ENCODE peak calls at places on chromosomes 2 and 18, in six cellular contexts. O is BE2C, P is kidney epithelial cell, N is IMR-90, B is lung, K is iPS DF 6.9. L is an unnamed sample. For H3K27me3, the result is how much of the 10 kb centered on the place peaks cover.

GRCh38 chr2:73836141-73836943 is 7.6 kb downstream of the STAMBP start:
- DNase-seq in O (peak), P (no peak), N (no peak), B (no peak), K (no peak), L (no peak)

GRCh38 chr2:238567067-238567855 is 140.5 kb downstream of the ASB1 start:
- DNase-seq in O (no peak), P (no peak), N (no peak), B (no peak), K (no peak), L (no peak)

GRCh38 chr2:71710367-71710766 is 257.0 kb downstream of the DYSF start:
- DNase-seq in O (no peak), P (no peak), N (no peak), B (no peak), K (no peak), L (no peak)

GRCh38 chr2:66581461-66582363 is 146.8 kb downstream of the MEIS1 start:
- DNase-seq in O (no peak), P (no peak), N (peak), B (peak), K (no peak), L (no peak)

GRCh38 chr2:239156516-239157265 is 244.1 kb downstream of the HDAC4 start:
- DNase-seq in O (no peak), P (no peak), N (no peak), B (no peak), K (no peak), L (no peak)

GRCh38 chr2:231917280-231918088 is 8.7 kb downstream of the NPPC start:
- DNase-seq in O (peak), P (no peak), N (no peak), B (no peak), K (no peak), L (no peak)

GRCh38 chr2:95072424-95072823 is 46.9 kb downstream of the MAL start:
- DNase-seq in O (no peak), P (no peak), N (no peak), B (no peak), K (no peak), L (no peak)

GRCh38 chr2:167183916-167184315 is 295.6 kb downstream of the XIRP2 start:
- DNase-seq in O (no peak), P (no peak), N (no peak), B (no peak), K (no peak), L (no peak)

GRCh38 chr18:22185723-22186386 is 16.5 kb downstream of the GATA6 start:
- DNase-seq in O (no peak), P (no peak), N (no peak), B (peak), K (no peak), L (no peak)

GRCh38 chr2:184597571-184597980 is 753 bp upstream of the ZNF804A start:
- DNase-seq in O (peak), P (no peak), N (peak), B (peak), K (no peak), L (no peak)

GRCh38 chr2:43511199-43511598 is 84.6 kb downstream of the THADA start:
- DNase-seq in O (no peak), P (no peak), N (no peak), B (no peak), K (no peak), L (no peak)

GRCh38 chr2:38109732-38110181 is 33.8 kb upstream of the CYP1B1 start:
- DNase-seq in O (no peak), P (peak), N (no peak), B (no peak), K (no peak), L (no peak)

GRCh38 chr2:63049291-63050185 is 1.1 kb upstream of the OTX1 start:
- DNase-seq in O (no peak), P (no peak), N (peak), B (no peak), K (no peak), L (no peak)

GRCh38 chr2:43576983-43577892 is 18.6 kb downstream of the THADA start:
- DNase-seq in O (peak), P (peak), N (peak), B (no peak), K (no peak), L (no peak)

GRCh38 chr2:64288321-64288931 is 144.2 kb upstream of the PELI1 start:
- DNase-seq in O (no peak), P (no peak), N (peak), B (no peak), K (no peak), L (no peak)

GRCh38 chr2:33848486-33848885 is 249.4 kb upstream of the FAM98A start:
- DNase-seq in O (no peak), P (peak), N (peak), B (no peak), K (no peak), L (no peak)

GRCh38 chr18:33802955-33803354 is 224.9 kb downstream of the ASXL3 start:
- DNase-seq in O (no peak), P (no peak), N (no peak), B (no peak), K (no peak), L (no peak)

GRCh38 chr18:50218432-50219197 is 23.7 kb upstream of the MYO5B start:
- DNase-seq in O (no peak), P (no peak), N (peak), B (no peak), K (no peak), L (no peak)

GRCh38 chr2:99974275-99974674 is 168.1 kb downstream of the AFF3 start:
- DNase-seq in O (peak), P (peak), N (peak), B (no peak), K (no peak), L (no peak)

GRCh38 chr18:35415511-35416427 is 38.6 kb upstream of the ZNF396 start:
- DNase-seq in O (no peak), P (no peak), N (peak), B (no peak), K (no peak), L (no peak)

GRCh38 chr2:121075006-121075545 is 209.9 kb downstream of the TFCP2L1 start:
- DNase-seq in O (peak), P (peak), N (peak), B (no peak), K (no peak), L (no peak)

GRCh38 chr18:25561923-25562322 is 210.0 kb upstream of the ZNF521 start:
- DNase-seq in O (no peak), P (no peak), N (peak), B (no peak), K (peak), L (no peak)

GRCh38 chr2:23500836-23501235 is 115.9 kb downstream of the KLHL29 start:
- DNase-seq in O (no peak), P (no peak), N (no peak), B (no peak), K (no peak), L (no peak)
- H3K27me3 ChIP-seq in O (under half), P (under half), N (under half), B (under half), K (under half), L (under half)

DNA sequence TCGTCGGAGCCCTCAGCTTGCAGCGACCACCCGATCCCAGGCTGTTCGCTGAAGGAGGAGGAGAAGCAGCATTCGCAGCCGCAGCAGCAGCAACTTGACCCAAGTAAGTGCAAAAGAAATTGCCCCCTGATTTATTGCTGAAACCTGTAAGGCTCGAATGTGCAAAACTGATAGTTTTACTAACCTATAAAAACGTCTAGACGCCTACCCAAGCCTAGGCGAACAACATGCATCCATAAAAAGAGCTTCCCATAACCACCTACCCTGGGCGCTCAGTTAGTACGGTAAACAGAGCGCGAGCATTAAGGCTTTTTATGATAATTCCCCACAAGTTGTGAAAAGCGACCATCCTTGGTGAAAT is 944 bp downstream of the HOXD9 start:
- DNase-seq in O (no peak), P (no peak), N (no peak), B (no peak), K (no peak), L (no peak)
- H3K27me3 ChIP-seq in O (under half), P (under half), N (half or more), B (under half), K (half or more), L (half or more)

GRCh38 chr2:218979846-218980738 is 4.9 kb downstream of the FEV start:
- DNase-seq in O (peak), P (no peak), N (peak), B (peak), K (no peak), L (peak)
- H3K27me3 ChIP-seq in O (under half), P (half or more), N (half or more), B (under half), K (half or more), L (under half)

DNA sequence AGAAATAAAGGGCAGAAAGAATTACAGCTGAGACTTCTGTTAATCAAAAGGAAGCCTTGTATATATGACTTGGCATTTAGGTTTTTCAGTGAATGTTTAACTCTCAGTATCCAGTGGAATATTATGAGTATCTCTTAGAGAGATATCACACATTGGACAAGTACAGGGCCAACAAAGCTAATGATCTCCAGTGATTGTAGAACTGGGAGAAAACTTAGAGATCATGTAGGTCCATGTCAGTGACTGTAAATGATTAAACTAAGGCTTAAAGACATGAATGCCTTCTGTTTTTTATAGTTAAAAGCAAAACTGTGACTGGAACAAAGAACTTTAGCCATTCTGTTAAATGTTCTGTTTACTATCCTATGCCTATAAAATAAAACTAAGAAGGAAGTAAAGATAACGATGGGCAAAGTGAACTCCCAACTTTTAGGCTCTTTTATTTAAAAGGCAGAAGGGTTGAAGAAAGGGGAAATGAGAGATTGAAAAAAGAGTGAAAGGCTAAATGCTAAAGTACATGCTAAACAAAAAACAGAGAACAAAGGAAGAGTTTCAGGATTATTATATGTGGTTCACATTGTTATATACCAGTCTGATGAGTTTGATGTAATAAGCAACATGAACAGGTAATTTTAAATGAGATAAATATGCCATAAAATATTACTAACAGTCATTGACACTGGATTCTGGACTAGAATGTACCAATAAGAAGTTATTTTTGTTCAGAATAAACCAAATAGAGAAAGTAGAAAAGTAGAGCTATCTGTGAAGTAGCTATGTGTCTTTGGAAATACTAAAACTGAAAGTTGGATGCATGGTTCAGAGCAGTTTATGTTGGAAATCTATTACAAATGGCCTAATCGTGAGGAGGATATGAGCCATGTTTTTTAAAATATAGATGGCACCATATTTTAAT is 37.1 kb upstream of the TNFRSF11A start:
- DNase-seq in O (no peak), P (peak), N (no peak), B (no peak), K (no peak), L (no peak)
- H3K27me3 ChIP-seq in O (under half), P (under half), N (under half), B (under half), K (under half), L (under half)

GRCh38 chr2:180145163-180145562 is 138.1 kb upstream of the CWC22 start:
- DNase-seq in O (no peak), P (no peak), N (no peak), B (no peak), K (no peak), L (no peak)

GRCh38 chr2:180144311-180144813 is 137.3 kb upstream of the CWC22 start:
- DNase-seq in O (no peak), P (no peak), N (no peak), B (no peak), K (no peak), L (no peak)

GRCh38 chr2:180143633-180144032 is 136.5 kb upstream of the CWC22 start:
- DNase-seq in O (no peak), P (no peak), N (no peak), B (no peak), K (no peak), L (no peak)

GRCh38 chr2:180146541-180146940 is 139.4 kb upstream of the CWC22 start:
- DNase-seq in O (no peak), P (no peak), N (no peak), B (no peak), K (no peak), L (no peak)

DNA sequence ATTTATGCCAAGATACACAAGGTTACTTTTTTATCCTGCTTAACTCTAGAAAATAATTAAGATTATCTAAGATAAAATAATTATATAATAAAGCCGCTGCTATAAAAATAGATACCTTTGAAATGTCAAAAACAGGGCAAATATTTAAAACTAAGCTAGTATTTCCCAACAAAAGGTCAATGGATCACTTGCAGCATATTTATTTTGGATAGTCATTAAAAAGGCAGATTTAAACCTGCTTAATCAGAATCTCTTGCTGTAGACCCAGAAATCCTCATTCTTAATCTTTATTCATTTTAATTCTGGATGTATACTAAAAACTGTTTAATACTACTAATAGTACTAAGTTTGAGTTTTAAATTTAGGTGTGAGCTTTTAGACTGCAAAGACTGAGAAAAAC is 139.0 kb upstream of the CWC22 start:
- DNase-seq in O (no peak), P (no peak), N (no peak), B (no peak), K (no peak), L (no peak)
- H3K27me3 ChIP-seq in O (under half), P (under half), N (under half), B (under half), K (under half), L (under half)

DNA sequence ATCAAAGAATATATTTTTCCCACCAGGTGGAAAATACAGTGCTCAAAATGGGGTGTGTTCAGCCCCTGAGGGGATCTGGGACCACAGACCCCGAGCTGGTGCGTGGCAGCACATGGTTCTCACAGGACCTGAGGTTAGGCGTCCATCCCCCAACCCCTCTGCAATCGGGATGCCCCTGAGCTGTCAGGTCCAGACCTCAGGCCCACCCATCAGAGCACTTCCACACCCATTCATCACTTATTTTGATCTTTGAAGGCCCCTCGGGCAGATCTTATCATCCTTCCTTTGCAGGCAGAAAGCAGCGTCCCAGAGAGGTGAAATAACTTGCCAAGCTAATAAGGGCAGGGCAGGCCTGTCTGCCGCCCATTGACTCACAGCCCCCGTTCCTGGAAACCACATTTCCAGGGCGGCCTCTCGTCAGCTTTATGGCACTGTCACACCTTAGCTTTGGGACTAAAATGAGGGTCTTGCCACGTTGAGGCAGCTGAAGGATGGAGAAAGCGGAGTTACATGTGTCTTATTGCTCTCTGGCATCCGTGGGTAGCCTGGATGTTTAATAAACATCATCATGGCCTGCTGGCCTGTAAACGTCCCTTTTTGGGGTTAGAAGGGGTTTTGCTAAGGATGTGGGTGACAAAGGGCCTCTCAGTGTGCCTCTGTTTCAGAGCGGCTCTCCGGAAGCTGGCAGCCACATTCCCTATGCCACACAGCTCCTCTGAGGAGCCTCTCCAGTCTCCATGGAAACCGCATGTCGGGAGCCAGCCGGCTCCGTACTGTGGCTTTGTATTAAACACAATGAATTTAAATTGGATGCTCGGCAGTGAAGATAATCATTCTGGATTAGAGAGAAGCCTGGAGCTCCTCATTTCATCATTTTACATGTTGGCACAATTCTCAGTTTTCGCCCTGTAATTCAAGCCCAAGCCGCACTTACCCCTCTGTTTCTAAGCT is 58.3 kb upstream of the MAPRE3 start:
- DNase-seq in O (peak), P (no peak), N (no peak), B (no peak), K (no peak), L (no peak)
- H3K27me3 ChIP-seq in O (under half), P (under half), N (half or more), B (under half), K (under half), L (under half)

GRCh38 chr2:161415041-161415440 is 1.1 kb upstream of the TBR1 start:
- DNase-seq in O (no peak), P (no peak), N (no peak), B (no peak), K (no peak), L (no peak)

GRCh38 chr2:161414385-161415040 is 1.6 kb upstream of the TBR1 start:
- DNase-seq in O (peak), P (no peak), N (peak), B (no peak), K (no peak), L (no peak)

GRCh38 chr2:161416294-161416632 is at the start of gene TBR1:
- DNase-seq in O (no peak), P (no peak), N (no peak), B (no peak), K (no peak), L (no peak)

GRCh38 chr2:161416633-161417427 is 733 bp downstream of the TBR1 start:
- DNase-seq in O (no peak), P (no peak), N (no peak), B (no peak), K (no peak), L (no peak)

DNA sequence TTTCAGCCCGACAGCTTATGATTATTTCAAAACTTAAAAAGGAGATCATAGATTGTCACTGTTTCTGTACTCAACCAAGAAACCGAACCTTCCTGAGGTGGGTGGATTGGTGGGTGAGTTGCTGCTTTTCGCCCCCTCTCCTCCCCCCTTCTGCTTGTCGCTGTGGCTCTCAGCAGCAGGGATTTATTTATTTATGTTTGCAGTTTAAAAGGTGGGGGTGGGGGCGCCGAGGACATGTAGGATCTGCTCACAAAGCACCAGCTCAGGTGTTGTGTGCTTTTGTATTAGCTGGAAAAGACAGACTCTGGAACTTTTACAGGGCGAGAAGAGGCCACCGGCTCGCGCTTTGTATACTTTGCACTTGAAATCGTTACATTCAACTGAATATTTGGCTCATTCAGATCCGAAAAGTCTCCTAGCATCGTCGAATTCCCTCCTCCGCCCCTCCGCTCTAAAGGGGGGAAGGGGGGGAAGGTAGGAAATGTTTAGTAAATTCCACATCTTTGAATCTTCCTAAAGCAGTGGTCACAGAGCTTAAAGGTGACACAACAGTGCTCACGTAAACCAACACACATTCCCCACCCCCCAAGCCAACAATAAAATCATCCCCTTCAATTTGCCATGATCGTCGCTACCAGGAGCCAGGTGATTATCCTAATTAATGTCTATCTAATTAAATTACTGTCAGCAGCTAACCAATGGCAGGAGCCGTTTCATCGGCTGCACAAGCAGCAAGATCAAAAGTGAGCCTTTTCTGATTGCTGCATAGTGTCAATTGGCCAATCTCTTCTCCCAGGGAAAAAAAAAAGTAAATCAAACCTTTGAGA is 417 bp upstream of the TBR1 start:
- DNase-seq in O (no peak), P (no peak), N (no peak), B (no peak), K (no peak), L (no peak)
- H3K27me3 ChIP-seq in O (half or more), P (half or more), N (half or more), B (under half), K (half or more), L (half or more)

GRCh38 chr2:176646033-176646615 is 376.9 kb downstream of the MTX2 start:
- DNase-seq in O (no peak), P (no peak), N (no peak), B (no peak), K (no peak), L (no peak)
- H3K27me3 ChIP-seq in O (under half), P (under half), N (under half), B (under half), K (under half), L (under half)

GRCh38 chr18:57423821-57424220 is 11.4 kb upstream of the ONECUT2 start:
- DNase-seq in O (no peak), P (no peak), N (no peak), B (no peak), K (no peak), L (no peak)
- H3K27me3 ChIP-seq in O (under half), P (under half), N (under half), B (under half), K (under half), L (under half)

L was measured in CD8-positive, alpha-beta memory T cell.